ENCODE peak calls at places on chromosome 18, in nine cellular contexts. One of them, this sample, is unnamed.

GRCh38 chr18:40258298-40258697 is 1696.7 kb upstream of the PIK3C3 start:
- DNase-seq in GM03348: no peak
- DNase-seq in T-helper 9 cell: no peak
- DNase-seq in ACHN: no peak
- DNase-seq in stimulated activated CD4-positive, alpha-beta T cell treated with anti-CD3 and anti-CD28 coated beads, Interleukin-4, amount 100 ng/mL, for 1 hour: no peak
- DNase-seq in ascending aorta: no peak
- DNase-seq in foreskin fibroblast: no peak
- DNase-seq in activated CD4-positive, CD25-positive, alpha-beta regulatory T cell treated with anti-CD3 and anti-CD28 coated beads, Interleukin-2, amount 50 U/mL, for 72 hours: no peak
- DNase-seq in H54: no peak
- DNase-seq in this sample: no peak

GRCh38 chr18:10140461-10140911 is 226.7 kb downstream of the VAPA start:
- DNase-seq in GM03348: peak; percentile 49
- DNase-seq in T-helper 9 cell: no peak
- DNase-seq in ACHN: no peak
- DNase-seq in stimulated activated CD4-positive, alpha-beta T cell treated with anti-CD3 and anti-CD28 coated beads, Interleukin-4, amount 100 ng/mL, for 1 hour: no peak
- DNase-seq in ascending aorta: no peak
- DNase-seq in foreskin fibroblast: peak; percentile 81
- DNase-seq in activated CD4-positive, CD25-positive, alpha-beta regulatory T cell treated with anti-CD3 and anti-CD28 coated beads, Interleukin-2, amount 50 U/mL, for 72 hours: no peak
- DNase-seq in H54: no peak
- DNase-seq in this sample: peak; percentile 72

GRCh38 chr18:57784034-57784815 is 18.9 kb downstream of the ATP8B1 start:
- DNase-seq in GM03348: peak; percentile 33
- DNase-seq in T-helper 9 cell: no peak
- DNase-seq in ACHN: peak; percentile 49
- DNase-seq in stimulated activated CD4-positive, alpha-beta T cell treated with anti-CD3 and anti-CD28 coated beads, Interleukin-4, amount 100 ng/mL, for 1 hour: no peak
- DNase-seq in ascending aorta: peak; percentile 61
- DNase-seq in foreskin fibroblast: no peak
- DNase-seq in activated CD4-positive, CD25-positive, alpha-beta regulatory T cell treated with anti-CD3 and anti-CD28 coated beads, Interleukin-2, amount 50 U/mL, for 72 hours: no peak
- DNase-seq in H54: no peak
- DNase-seq in this sample: peak; percentile 87

GRCh38 chr18:4455113-4455811 is at the start of gene DLGAP1:
- DNase-seq in GM03348: peak; percentile 10
- DNase-seq in T-helper 9 cell: no peak
- DNase-seq in ACHN: no peak
- DNase-seq in stimulated activated CD4-positive, alpha-beta T cell treated with anti-CD3 and anti-CD28 coated beads, Interleukin-4, amount 100 ng/mL, for 1 hour: no peak
- DNase-seq in ascending aorta: peak; percentile 79
- DNase-seq in foreskin fibroblast: no peak
- DNase-seq in activated CD4-positive, CD25-positive, alpha-beta regulatory T cell treated with anti-CD3 and anti-CD28 coated beads, Interleukin-2, amount 50 U/mL, for 72 hours: no peak
- DNase-seq in H54: no peak
- DNase-seq in this sample: peak; percentile 19

GRCh38 chr18:62264984-62265383 is 60.1 kb upstream of the TNFRSF11A start:
- DNase-seq in GM03348: no peak
- DNase-seq in T-helper 9 cell: no peak
- DNase-seq in ACHN: no peak
- DNase-seq in stimulated activated CD4-positive, alpha-beta T cell treated with anti-CD3 and anti-CD28 coated beads, Interleukin-4, amount 100 ng/mL, for 1 hour: no peak
- DNase-seq in ascending aorta: no peak
- DNase-seq in foreskin fibroblast: no peak
- DNase-seq in activated CD4-positive, CD25-positive, alpha-beta regulatory T cell treated with anti-CD3 and anti-CD28 coated beads, Interleukin-2, amount 50 U/mL, for 72 hours: no peak
- DNase-seq in H54: no peak
- DNase-seq in this sample: no peak

GRCh38 chr18:48627216-48627615 is 88.4 kb downstream of the CTIF start:
- DNase-seq in GM03348: no peak
- DNase-seq in T-helper 9 cell: no peak
- DNase-seq in ACHN: no peak
- DNase-seq in stimulated activated CD4-positive, alpha-beta T cell treated with anti-CD3 and anti-CD28 coated beads, Interleukin-4, amount 100 ng/mL, for 1 hour: no peak
- DNase-seq in ascending aorta: no peak
- DNase-seq in foreskin fibroblast: no peak
- DNase-seq in activated CD4-positive, CD25-positive, alpha-beta regulatory T cell treated with anti-CD3 and anti-CD28 coated beads, Interleukin-2, amount 50 U/mL, for 72 hours: no peak
- DNase-seq in H54: no peak
- DNase-seq in this sample: peak; percentile 34

GRCh38 chr18:48819276-48819675 is 131.5 kb downstream of the SMAD7 start:
- DNase-seq in GM03348: no peak
- DNase-seq in T-helper 9 cell: no peak
- DNase-seq in ACHN: no peak
- DNase-seq in stimulated activated CD4-positive, alpha-beta T cell treated with anti-CD3 and anti-CD28 coated beads, Interleukin-4, amount 100 ng/mL, for 1 hour: no peak
- DNase-seq in ascending aorta: peak; percentile 62
- DNase-seq in foreskin fibroblast: no peak
- DNase-seq in activated CD4-positive, CD25-positive, alpha-beta regulatory T cell treated with anti-CD3 and anti-CD28 coated beads, Interleukin-2, amount 50 U/mL, for 72 hours: peak; percentile 25
- DNase-seq in H54: no peak
- DNase-seq in this sample: no peak

GRCh38 chr18:30387401-30387800 is 655.1 kb downstream of the DSC3 start:
- DNase-seq in GM03348: no peak
- DNase-seq in T-helper 9 cell: no peak
- DNase-seq in ACHN: no peak
- DNase-seq in stimulated activated CD4-positive, alpha-beta T cell treated with anti-CD3 and anti-CD28 coated beads, Interleukin-4, amount 100 ng/mL, for 1 hour: no peak
- DNase-seq in ascending aorta: no peak
- DNase-seq in foreskin fibroblast: no peak
- DNase-seq in activated CD4-positive, CD25-positive, alpha-beta regulatory T cell treated with anti-CD3 and anti-CD28 coated beads, Interleukin-2, amount 50 U/mL, for 72 hours: no peak
- DNase-seq in H54: no peak
- DNase-seq in this sample: no peak

GRCh38 chr18:58863539-58864145 is 1.0 kb upstream of the ZNF532 start:
- DNase-seq in GM03348: peak; percentile 73
- DNase-seq in T-helper 9 cell: peak; percentile 16
- DNase-seq in ACHN: peak; percentile 1
- DNase-seq in stimulated activated CD4-positive, alpha-beta T cell treated with anti-CD3 and anti-CD28 coated beads, Interleukin-4, amount 100 ng/mL, for 1 hour: peak; percentile 42
- DNase-seq in ascending aorta: peak; percentile 74
- DNase-seq in foreskin fibroblast: no peak
- DNase-seq in activated CD4-positive, CD25-positive, alpha-beta regulatory T cell treated with anti-CD3 and anti-CD28 coated beads, Interleukin-2, amount 50 U/mL, for 72 hours: peak; percentile 45
- DNase-seq in H54: peak; percentile 35
- DNase-seq in this sample: peak; percentile 74

GRCh38 chr18:23658296-23658695 is 4.4 kb downstream of the ANKRD29 start:
- DNase-seq in GM03348: peak; percentile 46
- DNase-seq in T-helper 9 cell: no peak
- DNase-seq in ACHN: peak; percentile 12
- DNase-seq in stimulated activated CD4-positive, alpha-beta T cell treated with anti-CD3 and anti-CD28 coated beads, Interleukin-4, amount 100 ng/mL, for 1 hour: no peak
- DNase-seq in ascending aorta: no peak
- DNase-seq in foreskin fibroblast: no peak
- DNase-seq in activated CD4-positive, CD25-positive, alpha-beta regulatory T cell treated with anti-CD3 and anti-CD28 coated beads, Interleukin-2, amount 50 U/mL, for 72 hours: no peak
- DNase-seq in H54: no peak
- DNase-seq in this sample: peak; percentile 72

GRCh38 chr18:13308369-13308768 is 89.8 kb downstream of the LDLRAD4 start:
- DNase-seq in GM03348: no peak
- DNase-seq in T-helper 9 cell: no peak
- DNase-seq in ACHN: no peak
- DNase-seq in stimulated activated CD4-positive, alpha-beta T cell treated with anti-CD3 and anti-CD28 coated beads, Interleukin-4, amount 100 ng/mL, for 1 hour: no peak
- DNase-seq in ascending aorta: no peak
- DNase-seq in foreskin fibroblast: no peak
- DNase-seq in activated CD4-positive, CD25-positive, alpha-beta regulatory T cell treated with anti-CD3 and anti-CD28 coated beads, Interleukin-2, amount 50 U/mL, for 72 hours: no peak
- DNase-seq in H54: no peak
- DNase-seq in this sample: no peak

GRCh38 chr18:79914614-79915160 is 36.8 kb downstream of the SLC66A2 start:
- DNase-seq in GM03348: no peak
- DNase-seq in T-helper 9 cell: no peak
- DNase-seq in ACHN: no peak
- DNase-seq in stimulated activated CD4-positive, alpha-beta T cell treated with anti-CD3 and anti-CD28 coated beads, Interleukin-4, amount 100 ng/mL, for 1 hour: no peak
- DNase-seq in ascending aorta: no peak
- DNase-seq in foreskin fibroblast: no peak
- DNase-seq in activated CD4-positive, CD25-positive, alpha-beta regulatory T cell treated with anti-CD3 and anti-CD28 coated beads, Interleukin-2, amount 50 U/mL, for 72 hours: no peak
- DNase-seq in H54: no peak
- DNase-seq in this sample: no peak

GRCh38 chr18:79107886-79108285 is 38.7 kb downstream of the ATP9B start:
- DNase-seq in GM03348: no peak
- DNase-seq in T-helper 9 cell: no peak
- DNase-seq in ACHN: no peak
- DNase-seq in stimulated activated CD4-positive, alpha-beta T cell treated with anti-CD3 and anti-CD28 coated beads, Interleukin-4, amount 100 ng/mL, for 1 hour: no peak
- DNase-seq in ascending aorta: no peak
- DNase-seq in foreskin fibroblast: no peak
- DNase-seq in activated CD4-positive, CD25-positive, alpha-beta regulatory T cell treated with anti-CD3 and anti-CD28 coated beads, Interleukin-2, amount 50 U/mL, for 72 hours: no peak
- DNase-seq in H54: no peak
- DNase-seq in this sample: no peak

GRCh38 chr18:55779711-55780590 is 192.0 kb upstream of the TCF4 start:
- DNase-seq in GM03348: peak; percentile 73
- DNase-seq in T-helper 9 cell: no peak
- DNase-seq in ACHN: peak; percentile 22
- DNase-seq in stimulated activated CD4-positive, alpha-beta T cell treated with anti-CD3 and anti-CD28 coated beads, Interleukin-4, amount 100 ng/mL, for 1 hour: no peak
- DNase-seq in ascending aorta: no peak
- DNase-seq in foreskin fibroblast: no peak
- DNase-seq in activated CD4-positive, CD25-positive, alpha-beta regulatory T cell treated with anti-CD3 and anti-CD28 coated beads, Interleukin-2, amount 50 U/mL, for 72 hours: no peak
- DNase-seq in H54: no peak
- DNase-seq in this sample: peak; percentile 71

GRCh38 chr18:65459741-65460140 is 291.1 kb upstream of the CDH7 start:
- DNase-seq in GM03348: no peak
- DNase-seq in T-helper 9 cell: no peak
- DNase-seq in ACHN: no peak
- DNase-seq in stimulated activated CD4-positive, alpha-beta T cell treated with anti-CD3 and anti-CD28 coated beads, Interleukin-4, amount 100 ng/mL, for 1 hour: no peak
- DNase-seq in ascending aorta: no peak
- DNase-seq in foreskin fibroblast: no peak
- DNase-seq in activated CD4-positive, CD25-positive, alpha-beta regulatory T cell treated with anti-CD3 and anti-CD28 coated beads, Interleukin-2, amount 50 U/mL, for 72 hours: no peak
- DNase-seq in H54: no peak
- DNase-seq in this sample: no peak

GRCh38 chr18:22977847-22978701 is 44.9 kb downstream of the RBBP8 start:
- DNase-seq in GM03348: peak; percentile 72
- DNase-seq in T-helper 9 cell: no peak
- DNase-seq in ACHN: peak; percentile 86
- DNase-seq in stimulated activated CD4-positive, alpha-beta T cell treated with anti-CD3 and anti-CD28 coated beads, Interleukin-4, amount 100 ng/mL, for 1 hour: no peak
- DNase-seq in ascending aorta: no peak
- DNase-seq in foreskin fibroblast: peak; percentile 61
- DNase-seq in activated CD4-positive, CD25-positive, alpha-beta regulatory T cell treated with anti-CD3 and anti-CD28 coated beads, Interleukin-2, amount 50 U/mL, for 72 hours: no peak
- DNase-seq in H54: peak; percentile 26
- DNase-seq in this sample: peak; percentile 93

GRCh38 chr18:52422985-52423601 is 83.1 kb downstream of the DCC start:
- DNase-seq in GM03348: no peak
- DNase-seq in T-helper 9 cell: no peak
- DNase-seq in ACHN: peak; percentile 23
- DNase-seq in stimulated activated CD4-positive, alpha-beta T cell treated with anti-CD3 and anti-CD28 coated beads, Interleukin-4, amount 100 ng/mL, for 1 hour: no peak
- DNase-seq in ascending aorta: no peak
- DNase-seq in foreskin fibroblast: no peak
- DNase-seq in activated CD4-positive, CD25-positive, alpha-beta regulatory T cell treated with anti-CD3 and anti-CD28 coated beads, Interleukin-2, amount 50 U/mL, for 72 hours: no peak
- DNase-seq in H54: no peak
- DNase-seq in this sample: no peak

GRCh38 chr18:23689031-23689615 is at the start of gene LAMA3:
- DNase-seq in GM03348: peak; percentile 82
- DNase-seq in T-helper 9 cell: peak; percentile 10
- DNase-seq in ACHN: peak; percentile 79
- DNase-seq in stimulated activated CD4-positive, alpha-beta T cell treated with anti-CD3 and anti-CD28 coated beads, Interleukin-4, amount 100 ng/mL, for 1 hour: peak; percentile 32
- DNase-seq in ascending aorta: peak; percentile 64
- DNase-seq in foreskin fibroblast: peak; percentile 45
- DNase-seq in activated CD4-positive, CD25-positive, alpha-beta regulatory T cell treated with anti-CD3 and anti-CD28 coated beads, Interleukin-2, amount 50 U/mL, for 72 hours: peak; percentile 35
- DNase-seq in H54: peak; percentile 54
- DNase-seq in this sample: peak; percentile 77

GRCh38 chr18:70422061-70422965 is 133.5 kb downstream of the SOCS6 start:
- DNase-seq in GM03348: peak; percentile 86
- DNase-seq in T-helper 9 cell: no peak
- DNase-seq in ACHN: peak; percentile 84
- DNase-seq in stimulated activated CD4-positive, alpha-beta T cell treated with anti-CD3 and anti-CD28 coated beads, Interleukin-4, amount 100 ng/mL, for 1 hour: no peak
- DNase-seq in ascending aorta: peak; percentile 92
- DNase-seq in foreskin fibroblast: peak; percentile 96
- DNase-seq in activated CD4-positive, CD25-positive, alpha-beta regulatory T cell treated with anti-CD3 and anti-CD28 coated beads, Interleukin-2, amount 50 U/mL, for 72 hours: no peak
- DNase-seq in H54: peak; percentile 37
- DNase-seq in this sample: peak; percentile 93

GRCh38 chr18:13580351-13580750 is 146.0 kb downstream of the FAM210A start:
- DNase-seq in GM03348: no peak
- DNase-seq in T-helper 9 cell: no peak
- DNase-seq in ACHN: no peak
- DNase-seq in stimulated activated CD4-positive, alpha-beta T cell treated with anti-CD3 and anti-CD28 coated beads, Interleukin-4, amount 100 ng/mL, for 1 hour: no peak
- DNase-seq in ascending aorta: no peak
- DNase-seq in foreskin fibroblast: no peak
- DNase-seq in activated CD4-positive, CD25-positive, alpha-beta regulatory T cell treated with anti-CD3 and anti-CD28 coated beads, Interleukin-2, amount 50 U/mL, for 72 hours: no peak
- DNase-seq in H54: no peak
- DNase-seq in this sample: no peak

GRCh38 chr18:34707670-34708069 is 2.4 kb upstream of the DTNA start:
- DNase-seq in GM03348: peak; percentile 70
- DNase-seq in T-helper 9 cell: no peak
- DNase-seq in ACHN: peak; percentile 81
- DNase-seq in stimulated activated CD4-positive, alpha-beta T cell treated with anti-CD3 and anti-CD28 coated beads, Interleukin-4, amount 100 ng/mL, for 1 hour: no peak
- DNase-seq in ascending aorta: peak; percentile 86
- DNase-seq in foreskin fibroblast: peak; percentile 88
- DNase-seq in activated CD4-positive, CD25-positive, alpha-beta regulatory T cell treated with anti-CD3 and anti-CD28 coated beads, Interleukin-2, amount 50 U/mL, for 72 hours: no peak
- DNase-seq in H54: no peak
- DNase-seq in this sample: peak; percentile 95

GRCh38 chr18:31042068-31042390 is 513 bp downstream of the DSC3 start:
- DNase-seq in GM03348: no peak
- DNase-seq in T-helper 9 cell: no peak
- DNase-seq in ACHN: no peak
- DNase-seq in stimulated activated CD4-positive, alpha-beta T cell treated with anti-CD3 and anti-CD28 coated beads, Interleukin-4, amount 100 ng/mL, for 1 hour: no peak
- DNase-seq in ascending aorta: no peak
- DNase-seq in foreskin fibroblast: no peak
- DNase-seq in activated CD4-positive, CD25-positive, alpha-beta regulatory T cell treated with anti-CD3 and anti-CD28 coated beads, Interleukin-2, amount 50 U/mL, for 72 hours: no peak
- DNase-seq in H54: no peak
- DNase-seq in this sample: no peak

This sample was measured in GM23248.